ENCODE peak calls at places on chromosomes 11 and 22, in six cellular contexts. U, E, G, V, F and C are unnamed samples.

GRCh38 chr22:20044495-20045151 is 23.7 kb downstream of the TANGO2 start:
- DNase-seq in U (no peak), E (no peak), G (no peak), V (no peak), F (no peak), C (no peak)

GRCh38 chr11:2140411-2141400 is 1.5 kb upstream of the IGF2 start:
- DNase-seq in U (no peak), E (no peak), G (no peak), V (peak; percentile 62), F (no peak), C (peak; percentile 68)

GRCh38 chr11:40188848-40189247 is 1270.6 kb downstream of the LRRC4C start:
- DNase-seq in U (peak; percentile 64), E (no peak), G (no peak), V (no peak), F (no peak), C (no peak)

GRCh38 chr11:119533931-119534694 is 111.1 kb upstream of the THY1 start:
- DNase-seq in U (peak; percentile 73), E (peak; percentile 64), G (peak; percentile 47), V (peak; percentile 92), F (peak; percentile 41), C (peak; percentile 94)

GRCh38 chr11:793556-793955 is 3.7 kb upstream of the CEND1 start:
- DNase-seq in U (no peak), E (no peak), G (no peak), V (no peak), F (no peak), C (no peak)

GRCh38 chr11:28961726-28962125 is 853.5 kb downstream of the METTL15 start:
- DNase-seq in U (no peak), E (no peak), G (no peak), V (no peak), F (no peak), C (no peak)

GRCh38 chr11:72080326-72081183 is at the start of the genes LRRC51 and NUMA1:
- DNase-seq in U (peak; percentile 100), E (peak; percentile 91), G (peak; percentile 100), V (peak; percentile 100), F (peak; percentile 99), C (peak; percentile 98)

GRCh38 chr11:27868226-27868625 is 168.0 kb upstream of the BDNF start:
- DNase-seq in U (no peak), E (no peak), G (no peak), V (no peak), F (no peak), C (no peak)

GRCh38 chr11:114438303-114438702 is 964 bp upstream of the REXO2 start:
- DNase-seq in U (no peak), E (no peak), G (no peak), V (peak; percentile 80), F (no peak), C (no peak)

GRCh38 chr11:103731681-103732080 is 304.8 kb upstream of the DDI1 start:
- DNase-seq in U (no peak), E (no peak), G (no peak), V (no peak), F (no peak), C (no peak)

GRCh38 chr11:29306527-29306926 is 710.3 kb downstream of the KCNA4 start:
- DNase-seq in U (no peak), E (no peak), G (no peak), V (no peak), F (no peak), C (no peak)

GRCh38 chr11:11486002-11486401 is 133.0 kb upstream of the CSNK2A3 start:
- DNase-seq in U (peak; percentile 19), E (no peak), G (no peak), V (no peak), F (no peak), C (no peak)

GRCh38 chr11:60121259-60121658 is 32.8 kb downstream of the MS4A2 start:
- DNase-seq in U (no peak), E (no peak), G (no peak), V (peak; percentile 29), F (peak; percentile 21), C (no peak)

GRCh38 chr11:25547293-25547692 is 784.6 kb upstream of the ANO3 start:
- DNase-seq in U (no peak), E (no peak), G (no peak), V (no peak), F (no peak), C (no peak)
- H3K4me3 ChIP-seq in U (no peak overlapping the region), E (no peak overlapping the region), G (no peak overlapping the region), V (no peak overlapping the region), F (no peak overlapping the region), C (no peak overlapping the region)

DNA sequence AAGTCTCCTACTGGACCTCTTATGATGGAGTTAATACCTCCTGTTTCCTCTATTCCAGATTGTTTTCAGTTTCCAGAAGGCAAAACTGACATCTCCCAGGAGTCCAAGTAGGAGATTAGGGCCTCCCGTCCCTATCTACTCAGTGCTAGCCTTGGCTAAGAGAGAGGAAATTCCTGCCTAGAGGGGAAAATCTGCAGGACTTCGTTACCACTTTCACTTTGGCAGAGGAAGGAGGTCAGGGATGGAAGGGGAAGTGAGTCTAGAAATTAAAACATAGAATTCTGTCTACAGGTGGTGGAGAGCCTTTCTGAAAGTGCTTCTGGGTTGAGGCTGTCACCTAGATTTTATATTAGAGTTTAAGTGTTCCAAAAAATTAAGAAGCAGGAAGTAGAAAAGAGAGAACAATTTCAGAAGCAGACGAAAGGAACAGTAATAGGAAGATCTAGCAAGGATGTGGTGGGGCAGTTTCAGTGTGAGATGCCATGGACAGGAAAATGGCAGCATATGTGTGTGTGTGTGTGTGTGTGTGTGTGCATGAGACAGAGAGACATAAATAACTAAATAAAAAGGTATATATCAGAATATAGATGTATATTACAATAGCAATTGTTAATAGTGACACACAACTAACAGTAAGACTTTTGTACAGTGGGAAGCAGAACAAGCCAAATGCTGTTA is 2.4 kb upstream of the TRIM68 start:
- DNase-seq in U (no peak), E (no peak), G (peak; percentile 16), V (no peak), F (no peak), C (no peak)
- H3K4me3 ChIP-seq in U (no peak overlapping the region), E (no peak overlapping the region), G (no peak overlapping the region), V (no peak overlapping the region), F (peak overlapping the region; percentile 4), C (no peak overlapping the region)

DNA sequence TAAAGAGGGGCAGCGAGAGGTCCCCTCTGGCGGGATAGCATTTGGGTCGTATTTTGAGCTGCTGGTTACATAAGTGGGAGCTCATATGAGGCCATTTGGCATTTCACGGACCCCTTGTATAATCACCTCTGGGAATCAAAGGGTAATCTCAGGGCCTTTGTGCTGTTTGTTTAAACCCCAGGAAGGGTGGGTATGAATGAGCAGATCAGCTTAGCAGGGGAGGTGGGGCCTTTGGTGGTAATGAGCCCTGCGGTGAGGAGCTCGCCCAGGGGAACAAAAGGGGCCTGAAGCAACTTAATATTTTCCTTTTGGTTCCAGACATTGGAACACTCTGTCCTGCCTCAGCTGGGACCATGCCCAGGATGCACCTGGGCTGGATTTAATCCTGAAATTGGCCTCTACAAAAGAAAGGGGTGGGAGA is 10.2 kb downstream of the TSKU start:
- DNase-seq in U (peak; percentile 50), E (peak; percentile 7), G (no peak), V (no peak), F (no peak), C (no peak)
- H3K4me3 ChIP-seq in U (no peak overlapping the region), E (peak overlapping the region; percentile 22), G (no peak overlapping the region), V (no peak overlapping the region), F (no peak overlapping the region), C (no peak overlapping the region)

GRCh38 chr11:9002920-9003572 is 755 bp downstream of the NRIP3 start:
- DNase-seq in U (no peak), E (no peak), G (no peak), V (peak; percentile 27), F (no peak), C (no peak)
- H3K4me3 ChIP-seq in U (peak overlapping the region; percentile 16), E (peak overlapping the region; percentile 50), G (peak overlapping the region; percentile 56), V (peak overlapping the region; percentile 77), F (peak overlapping the region; percentile 42), C (peak overlapping the region; percentile 27)

GRCh38 chr22:39444937-39445465 is 11.8 kb upstream of the MGAT3 start:
- DNase-seq in U (no peak), E (no peak), G (no peak), V (no peak), F (no peak), C (no peak)
- H3K4me3 ChIP-seq in U (no peak overlapping the region), E (no peak overlapping the region), G (no peak overlapping the region), V (no peak overlapping the region), F (no peak overlapping the region), C (no peak overlapping the region)

DNA sequence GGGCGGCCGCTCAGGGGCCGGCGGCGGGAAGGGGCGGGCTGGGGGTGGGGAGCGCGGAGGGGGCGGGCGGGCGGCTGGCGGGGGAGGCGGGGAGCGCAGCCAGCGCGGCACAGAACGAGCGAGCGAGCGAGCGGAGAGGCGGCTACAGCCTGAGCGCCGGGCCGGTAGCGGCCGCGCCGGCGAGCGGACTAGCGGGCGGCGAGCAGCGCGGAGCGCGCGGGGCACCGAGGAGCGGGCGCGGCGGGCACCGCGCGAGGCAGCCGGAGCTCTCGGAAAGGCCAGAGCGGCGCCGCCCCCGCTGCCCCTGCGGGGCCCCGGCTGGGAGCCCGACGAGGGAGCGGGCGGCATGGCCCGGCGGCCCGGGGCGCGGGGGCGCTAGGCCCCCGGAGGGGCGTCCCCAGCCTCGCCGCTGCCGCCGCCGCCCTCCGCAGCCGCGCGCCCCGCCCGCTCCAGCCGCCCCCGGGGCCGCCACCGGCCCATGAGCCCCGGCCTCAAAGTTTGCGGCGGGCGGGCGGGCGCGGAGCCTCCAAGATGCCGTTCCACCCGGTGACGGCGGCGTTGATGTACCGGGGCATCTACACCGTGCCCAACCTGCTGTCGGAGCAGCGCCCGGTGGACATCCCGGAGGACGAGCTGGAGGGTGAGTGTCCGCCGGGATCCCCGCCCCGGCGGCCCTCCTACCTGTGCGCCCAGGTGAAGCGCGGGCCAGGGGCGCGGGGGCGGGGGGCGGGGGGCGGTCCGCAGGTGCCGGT is at the start of gene CABP7:
- DNase-seq in U (no peak), E (no peak), G (no peak), V (peak; percentile 42), F (no peak), C (no peak)
- H3K4me3 ChIP-seq in U (no peak within 1 kb of the TSS), E (peak within 1 kb of the TSS; percentile 47), G (no peak within 1 kb of the TSS), V (peak within 1 kb of the TSS; percentile 60), F (no peak within 1 kb of the TSS), C (no peak within 1 kb of the TSS)